ENCODE peak calls at places on chromosomes 6 and 20, in seven cellular contexts. U is SK-N-SH, X is prostate gland, S is endothelial cell of umbilical vein, E is GM12891, F is H1, B is spleen. Q is an unnamed sample.
A peak's percentile ranks its signal among the peaks of the same experiment; 100 is the strongest.

GRCh38 chr6:46969206-46969605 is 47.5 kb upstream of the ADGRF5 start:
- DNase-seq in U (no peak), X (no peak), S (no peak), E (no peak), F (no peak), B (no peak), Q (no peak)

GRCh38 chr6:73515204-73516101 is 5.4 kb downstream of the EEF1A1 start:
- DNase-seq in U (peak; percentile 39), X (peak; percentile 65), S (peak; percentile 84), E (no peak), F (no peak), B (no peak), Q (no peak)

GRCh38 chr6:128655978-128656498 is 135.6 kb upstream of the PTPRK start:
- DNase-seq in U (no peak), X (no peak), S (peak; percentile 93), E (no peak), F (no peak), B (no peak), Q (no peak)

GRCh38 chr6:64230530-64230929 is 594.9 kb downstream of the PHF3 start:
- DNase-seq in U (peak; percentile 1), X (no peak), S (no peak), E (no peak), F (no peak), B (no peak), Q (no peak)

GRCh38 chr6:85130743-85131142 is 319.1 kb upstream of the NT5E start:
- DNase-seq in U (no peak), X (no peak), S (no peak), E (no peak), F (no peak), B (no peak), Q (no peak)

GRCh38 chr6:105485456-105485855 is 82.6 kb upstream of the PREP start:
- DNase-seq in U (no peak), X (no peak), S (peak; percentile 20), E (no peak), F (no peak), B (no peak), Q (no peak)

GRCh38 chr6:15387118-15387517 is 141.2 kb downstream of the JARID2 start:
- DNase-seq in U (no peak), X (no peak), S (no peak), E (no peak), F (no peak), B (no peak), Q (no peak)

GRCh38 chr6:15986027-15986629 is 142.8 kb upstream of the MYLIP start:
- DNase-seq in U (no peak), X (no peak), S (no peak), E (no peak), F (no peak), B (no peak), Q (peak; percentile 17)

GRCh38 chr6:133428299-133428698 is 187.1 kb downstream of the EYA4 start:
- DNase-seq in U (no peak), X (no peak), S (no peak), E (no peak), F (no peak), B (no peak), Q (no peak)

GRCh38 chr6:11343963-11344714 is 111.7 kb upstream of the NEDD9 start:
- DNase-seq in U (no peak), X (no peak), S (no peak), E (no peak), F (no peak), B (no peak), Q (no peak)

DNA sequence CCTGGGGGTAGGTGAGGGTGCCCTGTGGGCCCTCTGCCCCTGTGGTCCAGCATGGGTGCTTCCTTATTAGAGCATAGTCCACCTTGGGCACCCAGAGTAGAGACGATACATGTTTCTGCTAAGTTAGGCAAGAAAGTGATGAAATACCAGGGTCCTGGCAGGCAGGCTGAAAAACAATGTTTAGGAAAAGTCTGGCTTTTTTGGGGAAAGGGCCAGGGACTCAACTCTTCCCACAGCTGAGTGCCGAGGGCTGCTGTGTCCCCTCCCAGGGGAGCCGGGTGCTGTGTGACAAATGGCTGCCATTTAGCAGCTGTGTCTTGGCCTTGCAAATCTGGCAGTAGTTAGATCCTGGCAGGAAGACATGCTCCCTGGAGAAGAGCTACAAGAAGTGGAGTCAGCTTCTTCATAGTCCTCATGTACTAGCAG is 61.5 kb downstream of the RREB1 start:
- DNase-seq in U (no peak), X (no peak), S (peak; percentile 24), E (no peak), F (peak; percentile 38), B (no peak), Q (peak; percentile 93)
- TF ChIP-seq POLR2AphosphoS5 in U (no peak), X (no peak), S (no peak), E (no peak), F (no peak), B (peak; percentile 28), Q (peak; percentile 36)

GRCh38 chr6:165135889-165136288 is 173.5 kb downstream of the C6orf118 start:
- DNase-seq in U (no peak), X (no peak), S (no peak), E (no peak), F (no peak), B (no peak), Q (no peak)
- TF ChIP-seq POLR2AphosphoS5 in U (no peak), X (no peak), S (no peak), E (no peak), F (no peak), B (no peak), Q (no peak)

GRCh38 chr6:43781572-43781928 is 11.5 kb downstream of the VEGFA start:
- DNase-seq in U (no peak), X (no peak), S (no peak), E (no peak), F (no peak), B (no peak), Q (no peak)

GRCh38 chr6:43780293-43780692 is 10.3 kb downstream of the VEGFA start:
- DNase-seq in U (no peak), X (no peak), S (no peak), E (no peak), F (no peak), B (no peak), Q (no peak)

GRCh38 chr6:43780891-43781571 is 11.0 kb downstream of the VEGFA start:
- DNase-seq in U (no peak), X (no peak), S (no peak), E (no peak), F (no peak), B (no peak), Q (no peak)

GRCh38 chr6:43782764-43783513 is 12.9 kb downstream of the VEGFA start:
- DNase-seq in U (no peak), X (no peak), S (no peak), E (no peak), F (no peak), B (no peak), Q (no peak)

DNA sequence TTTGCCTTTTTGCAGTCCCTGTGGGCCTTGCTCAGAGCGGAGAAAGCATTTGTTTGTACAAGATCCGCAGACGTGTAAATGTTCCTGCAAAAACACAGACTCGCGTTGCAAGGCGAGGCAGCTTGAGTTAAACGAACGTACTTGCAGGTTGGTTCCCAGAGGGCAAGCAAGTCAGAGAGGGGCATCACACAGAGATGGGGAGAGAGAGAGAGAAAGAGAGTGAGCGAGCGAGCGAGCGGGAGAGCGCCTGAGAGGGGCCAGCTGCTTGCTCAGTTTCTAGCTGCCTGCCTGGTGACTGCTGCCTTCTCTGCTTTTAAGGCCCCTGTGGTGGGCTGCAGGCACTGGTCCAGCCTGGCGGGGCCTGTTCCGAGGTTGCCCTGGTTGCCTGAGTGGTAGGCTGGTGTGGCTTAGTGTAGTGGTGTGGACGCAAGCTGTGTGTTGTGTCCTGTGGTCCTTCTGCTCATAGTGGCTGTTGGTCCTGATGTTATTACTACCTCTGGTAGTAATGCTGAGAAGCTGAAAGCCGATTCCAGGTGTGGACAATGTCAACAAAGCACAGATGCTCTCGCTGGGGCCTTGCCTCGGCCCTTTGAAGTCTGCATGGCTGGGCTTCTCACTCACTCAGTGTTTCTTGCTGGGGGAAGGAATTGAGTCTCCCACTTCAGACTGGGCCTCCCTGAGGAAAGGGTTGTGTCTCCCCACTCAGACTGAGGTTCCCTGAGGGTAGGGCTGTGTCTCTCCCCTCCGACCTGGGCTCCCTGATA is 12.1 kb downstream of the VEGFA start:
- DNase-seq in U (no peak), X (no peak), S (no peak), E (no peak), F (no peak), B (no peak), Q (no peak)
- TF ChIP-seq POLR2AphosphoS5 in U (no peak), X (no peak), S (no peak), E (no peak), F (no peak), B (no peak), Q (no peak)

GRCh38 chr6:30725713-30726505 is 5.8 kb downstream of the TUBB start:
- DNase-seq in U (peak; percentile 41), X (no peak), S (peak; percentile 26), E (no peak), F (peak; percentile 72), B (peak; percentile 47), Q (no peak)

GRCh38 chr6:30722280-30723112 is 2.3 kb downstream of the TUBB start:
- DNase-seq in U (peak; percentile 73), X (peak; percentile 81), S (peak; percentile 82), E (no peak), F (peak; percentile 92), B (peak; percentile 95), Q (peak; percentile 97)

GRCh38 chr6:30727920-30728605 is 7.9 kb downstream of the TUBB start:
- DNase-seq in U (peak; percentile 36), X (no peak), S (peak; percentile 26), E (no peak), F (no peak), B (peak; percentile 31), Q (no peak)

GRCh38 chr6:30726506-30727413 is 6.6 kb downstream of the TUBB start:
- DNase-seq in U (no peak), X (no peak), S (no peak), E (no peak), F (no peak), B (peak; percentile 41), Q (no peak)

GRCh38 chr6:30724906-30725667 is 4.9 kb downstream of the TUBB start:
- DNase-seq in U (no peak), X (no peak), S (no peak), E (no peak), F (no peak), B (peak; percentile 10), Q (no peak)
- TF ChIP-seq POLR2AphosphoS5 in U (peak; percentile 60), X (no peak), S (peak; percentile 49), E (peak; percentile 83), F (peak; percentile 92), B (no peak), Q (no peak)

DNA sequence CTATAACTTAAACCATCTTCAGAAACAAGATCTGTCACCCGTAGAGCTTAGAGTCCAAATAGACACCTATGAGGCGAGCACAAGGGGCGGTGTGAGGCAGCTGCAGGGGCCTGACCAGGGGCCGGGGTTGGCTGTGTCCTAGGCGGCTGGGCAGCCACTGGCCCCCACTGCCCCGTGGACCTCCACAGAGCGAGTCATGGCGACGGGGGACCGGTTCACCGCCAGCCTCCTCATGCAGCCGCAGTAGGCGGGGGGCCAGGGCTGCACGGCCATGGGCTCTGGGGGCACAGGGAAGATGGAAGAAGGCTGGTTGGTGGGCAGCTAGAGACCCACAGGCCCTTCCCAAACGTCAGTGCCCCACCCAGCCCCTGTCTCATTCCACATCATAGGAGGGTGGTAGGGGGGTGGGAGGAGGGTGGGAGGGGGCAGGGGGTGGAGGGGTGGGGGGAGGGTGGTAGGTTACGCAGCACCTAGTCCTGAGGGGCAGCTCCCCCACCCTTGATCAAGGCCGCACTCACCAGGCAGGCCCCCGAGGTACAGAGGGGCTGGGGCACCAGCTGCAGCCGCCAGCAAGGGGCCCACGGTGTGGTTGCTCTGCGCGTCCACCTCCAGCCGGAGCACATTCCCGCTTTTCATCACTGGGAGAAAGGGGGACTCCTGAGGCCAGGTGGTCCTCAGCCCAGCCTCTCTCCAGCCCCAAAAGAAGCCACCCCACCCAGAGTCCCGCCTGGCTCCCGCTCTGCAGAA is 6.6 kb downstream of the ADRM1 start:
- DNase-seq in U (no peak), X (no peak), S (no peak), E (no peak), F (no peak), B (no peak), Q (no peak)
- TF ChIP-seq POLR2AphosphoS5 in U (no peak), X (no peak), S (no peak), E (peak; percentile 43), F (no peak), B (peak; percentile 6), Q (no peak)